ENCODE peak calls at places on chromosomes 6 and 20, in eight cellular contexts. P is astrocyte of the spinal cord, A is IMR-90, U is astrocyte of the cerebellum, S is esophagus squamous epithelium, Z is AG04449, F is HL-60, I is fibroblast of lung. X is an unnamed sample.

GRCh38 chr6:161355731-161356130 is 81.9 kb upstream of the AGPAT4 start:
- DNase-seq in U (no peak), A (no peak), I (no peak), Z (no peak), S (no peak), P (no peak), F (no peak), X (no peak)

GRCh38 chr20:23631226-23631822 is 6.4 kb downstream of the CST3 start:
- DNase-seq in A (no peak), Z (no peak), S (no peak), U (no peak), F (no peak), P (no peak), I (no peak), X (no peak)

GRCh38 chr6:18126116-18126515 is 3.6 kb upstream of the NHLRC1 start:
- DNase-seq in F (no peak), U (no peak), S (no peak), I (peak), P (no peak), Z (no peak), A (no peak), X (no peak)

GRCh38 chr6:113102761-113103160 is 754.4 kb upstream of the MARCKS start:
- DNase-seq in Z (no peak), I (peak), S (no peak), P (peak), F (no peak), A (peak), U (no peak), X (no peak)

GRCh38 chr6:36848658-36849441 is 9.6 kb upstream of the CPNE5 start:
- DNase-seq in P (no peak), F (peak), Z (no peak), S (no peak), I (no peak), U (no peak), A (no peak), X (no peak)

GRCh38 chr6:33384581-33385020 is 7.0 kb upstream of the KIFC1 start:
- DNase-seq in F (no peak), P (peak), Z (peak), U (peak), S (no peak), A (peak), I (peak), X (no peak)

GRCh38 chr20:44188752-44189151 is 1.8 kb upstream of the JPH2 start:
- DNase-seq in S (no peak), A (no peak), Z (no peak), I (no peak), U (no peak), F (peak), P (no peak), X (no peak)

GRCh38 chr6:55916188-55916587 is 40.8 kb upstream of the BMP5 start:
- DNase-seq in P (peak), F (no peak), A (peak), U (peak), S (no peak), I (peak), Z (no peak), X (no peak)

GRCh38 chr6:30748851-30749540 is 4.6 kb upstream of the IER3 start:
- DNase-seq in U (no peak), P (no peak), Z (no peak), F (no peak), S (no peak), I (no peak), A (peak), X (no peak)

GRCh38 chr6:105258816-105259215 is 79.0 kb upstream of the POPDC3 start:
- DNase-seq in A (no peak), I (no peak), S (no peak), P (no peak), U (no peak), F (no peak), Z (no peak), X (no peak)

GRCh38 chr20:12762725-12763124 is 246.0 kb upstream of the SPTLC3 start:
- DNase-seq in Z (no peak), F (no peak), S (no peak), A (no peak), P (no peak), I (no peak), U (no peak), X (no peak)

GRCh38 chr20:32966382-32966781 is 37.9 kb downstream of the SUN5 start:
- DNase-seq in A (no peak), P (no peak), S (no peak), Z (no peak), I (no peak), U (no peak), F (no peak), X (no peak)

GRCh38 chr20:24160563-24161355 is 172.2 kb upstream of the GGTLC1 start:
- DNase-seq in A (peak), Z (peak), P (peak), U (peak), S (no peak), F (peak), I (peak), X (peak)

GRCh38 chr20:58065508-58066361 is 162.7 kb downstream of the ANKRD60 start:
- DNase-seq in Z (no peak), S (no peak), U (peak), A (no peak), P (peak), F (no peak), I (no peak), X (no peak)

GRCh38 chr6:123965894-123966293 is 162.2 kb downstream of the NKAIN2 start:
- DNase-seq in I (peak), A (peak), P (peak), U (peak), F (no peak), S (no peak), Z (no peak), X (no peak)

GRCh38 chr6:134060491-134061106 is 8.2 kb upstream of the SLC2A12 start:
- DNase-seq in F (no peak), P (peak), Z (no peak), I (peak), U (peak), A (peak), S (no peak), X (peak)

GRCh38 chr6:37668251-37668650 is 29.4 kb downstream of the MDGA1 start:
- DNase-seq in I (no peak), F (no peak), A (no peak), Z (no peak), U (no peak), S (no peak), P (no peak), X (no peak)

GRCh38 chr20:32985596-32985995 is 18.6 kb downstream of the SUN5 start:
- DNase-seq in A (no peak), I (no peak), F (no peak), U (no peak), S (no peak), P (no peak), Z (no peak), X (no peak)

GRCh38 chr6:35757461-35758123 is 18.8 kb upstream of the CLPSL2 start:
- DNase-seq in Z (no peak), P (peak), I (peak), U (peak), A (peak), S (no peak), F (peak), X (no peak)

GRCh38 chr6:154509421-154510143 is 903 bp downstream of the CNKSR3 start:
- DNase-seq in P (peak), S (no peak), U (no peak), F (peak), I (peak), Z (no peak), A (no peak), X (no peak)

GRCh38 chr20:63768591-63769515 is 29.3 kb downstream of the SLC2A4RG start:
- DNase-seq in Z (no peak), F (no peak), I (no peak), A (no peak), S (no peak), P (no peak), U (no peak), X (no peak)

GRCh38 chr6:13787146-13787545 is 27.2 kb downstream of the MCUR1 start:
- DNase-seq in F (no peak), S (no peak), I (no peak), A (peak), Z (no peak), P (peak), U (peak), X (no peak)

GRCh38 chr6:157552171-157552747 is 171.3 kb downstream of the ZDHHC14 start:
- DNase-seq in S (no peak), Z (no peak), P (no peak), U (no peak), A (no peak), I (no peak), F (no peak), X (no peak)

GRCh38 chr20:62069741-62070216 is 4.1 kb upstream of the TAF4 start:
- DNase-seq in P (peak), Z (peak), U (no peak), A (peak), I (peak), S (no peak), F (no peak), X (peak)

GRCh38 chr6:70884074-70884983 is 72.5 kb downstream of the B3GAT2 start:
- DNase-seq in F (peak), P (peak), A (peak), U (peak), S (no peak), I (peak), Z (no peak), X (no peak)

GRCh38 chr6:70889270-70889669 is 67.6 kb downstream of the B3GAT2 start:
- DNase-seq in P (no peak), U (no peak), F (no peak), Z (no peak), S (no peak), I (no peak), A (no peak), X (no peak)

DNA sequence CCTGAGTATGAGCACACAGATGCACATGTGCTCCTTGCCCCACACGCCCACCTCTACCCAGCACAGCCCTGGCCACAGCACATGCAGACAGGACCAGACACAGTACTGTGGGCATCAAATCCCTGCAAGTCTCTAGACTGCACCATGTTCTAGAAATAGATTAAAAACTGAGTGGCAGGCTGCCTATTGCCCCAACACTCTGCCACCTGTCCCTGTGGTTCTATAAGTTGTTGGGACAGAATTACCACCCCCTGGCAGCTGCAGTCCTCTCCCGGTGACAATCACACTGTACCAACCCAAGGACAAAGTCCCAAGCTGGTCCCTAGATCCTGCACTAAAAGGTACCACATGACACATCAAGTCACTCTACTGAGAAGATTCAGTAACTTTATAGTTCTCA is 70.2 kb downstream of the B3GAT2 start:
- DNase-seq in S (no peak), A (no peak), U (no peak), Z (no peak), I (no peak), F (no peak), P (no peak), X (no peak)
- H3K4me3 ChIP-seq in S (no peak), A (no peak), U (no peak), Z (no peak), I (no peak), F (no peak), P (no peak), X (no peak)

GRCh38 chr6:42104095-42104806 is 38.2 kb downstream of the C6orf132 start:
- DNase-seq in F (peak), P (peak), U (no peak), A (no peak), I (peak), Z (no peak), S (no peak), X (no peak)
- TF ChIP-seq CTCF in F (peak), P (peak), U (peak), A (no peak), I (peak), Z (peak), S (peak), X (peak)

GRCh38 chr6:101393291-101394251 is at the start of gene GRIK2:
- DNase-seq in S (no peak), P (peak), I (no peak), A (peak), U (no peak), F (no peak), Z (no peak), X (no peak)
- H3K4me3 ChIP-seq in S (peak), P (peak), I (peak), A (peak), U (peak), F (peak), Z (peak), X (peak)

GRCh38 chr6:121319603-121320002 is 14.7 kb downstream of the TBC1D32 start:
- DNase-seq in A (no peak), S (no peak), I (no peak), F (no peak), U (no peak), Z (no peak), P (no peak), X (no peak)

GRCh38 chr6:121321282-121321681 is 13.0 kb downstream of the TBC1D32 start:
- DNase-seq in P (no peak), Z (no peak), A (no peak), U (no peak), I (no peak), S (no peak), F (no peak), X (no peak)

GRCh38 chr6:121314407-121315112 is 19.7 kb downstream of the TBC1D32 start:
- DNase-seq in P (no peak), F (no peak), Z (no peak), I (no peak), S (no peak), U (no peak), A (no peak), X (no peak)

DNA sequence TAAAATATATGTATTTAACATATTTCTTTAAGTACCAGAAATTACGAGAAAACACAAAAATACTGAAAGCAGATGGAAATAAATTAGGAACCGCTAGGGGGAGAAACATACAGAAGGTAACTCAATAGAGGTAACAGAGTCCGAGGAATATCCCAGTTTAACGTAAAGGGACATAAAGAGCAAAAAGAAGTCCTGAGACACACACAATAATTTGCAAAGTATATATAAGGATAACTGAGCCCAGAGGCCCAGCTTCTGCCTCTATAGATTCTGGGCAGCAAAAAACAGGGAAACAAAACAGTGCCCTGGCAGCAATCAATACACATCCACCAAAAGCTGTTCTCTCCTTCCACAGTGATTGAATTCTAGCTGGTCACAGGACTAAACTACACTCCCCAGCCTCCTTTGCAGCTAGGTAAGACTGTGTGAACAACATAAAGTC is 15.1 kb downstream of the TBC1D32 start:
- DNase-seq in F (no peak), P (peak), U (no peak), Z (no peak), I (no peak), S (no peak), A (peak), X (no peak)
- TF ChIP-seq CTCF in F (no peak), P (peak), U (peak), Z (peak), I (peak), S (no peak), A (peak), X (peak)

GRCh38 chr6:24933868-24934401 is 1.8 kb downstream of the RIPOR2 start:
- DNase-seq in U (no peak), I (no peak), S (no peak), P (no peak), Z (no peak), A (no peak), F (no peak), X (no peak)

GRCh38 chr6:24935323-24935722 is 437 bp downstream of the RIPOR2 start:
- DNase-seq in A (peak), F (no peak), S (no peak), Z (no peak), I (no peak), P (no peak), U (no peak), X (no peak)

GRCh38 chr6:24936641-24937317 is 1.0 kb upstream of the RIPOR2 start:
- DNase-seq in I (no peak), Z (no peak), A (peak), P (no peak), U (no peak), F (no peak), S (no peak), X (no peak)

GRCh38 chr6:24933266-24933665 is 2.5 kb downstream of the RIPOR2 start:
- DNase-seq in S (no peak), F (no peak), I (no peak), Z (no peak), A (no peak), P (no peak), U (no peak), X (no peak)

DNA sequence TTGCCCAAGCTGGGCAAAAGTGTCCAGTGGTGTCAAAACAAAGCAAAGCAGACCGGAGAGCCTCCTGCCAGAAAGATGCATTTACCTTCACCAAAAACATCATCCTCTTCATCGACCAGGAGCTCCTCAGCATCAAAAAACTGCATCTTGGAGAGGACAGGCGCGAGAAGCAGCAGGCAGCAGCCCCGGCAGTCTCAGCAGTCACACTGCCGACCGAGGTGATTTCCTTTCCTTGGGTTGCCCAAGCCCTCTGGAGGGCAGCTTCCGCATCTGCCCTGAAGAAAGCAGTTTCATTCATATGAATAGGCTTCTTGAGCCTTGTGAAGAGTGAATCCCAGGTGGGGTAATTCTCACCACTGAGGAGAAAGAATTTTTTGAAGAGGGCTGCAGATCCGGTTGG is at the start of gene RIPOR2:
- DNase-seq in Z (no peak), P (no peak), U (no peak), S (peak), F (peak), I (no peak), A (no peak), X (no peak)
- H3K4me3 ChIP-seq in Z (no peak), P (no peak), U (no peak), S (no peak), F (no peak), I (no peak), A (no peak), X (no peak)

GRCh38 chr20:37096415-37097039 is 730 bp upstream of the RBL1 start:
- DNase-seq in P (no peak), I (no peak), Z (no peak), A (no peak), S (no peak), U (no peak), F (no peak), X (no peak)

GRCh38 chr20:37095108-37095608 is 639 bp downstream of the RBL1 start:
- DNase-seq in P (no peak), Z (no peak), A (no peak), I (peak), S (no peak), U (no peak), F (peak), X (no peak)

GRCh38 chr20:37090357-37090871 is 5.4 kb downstream of the RBL1 start:
- DNase-seq in Z (no peak), U (no peak), F (no peak), A (no peak), S (no peak), P (no peak), I (no peak), X (no peak)

DNA sequence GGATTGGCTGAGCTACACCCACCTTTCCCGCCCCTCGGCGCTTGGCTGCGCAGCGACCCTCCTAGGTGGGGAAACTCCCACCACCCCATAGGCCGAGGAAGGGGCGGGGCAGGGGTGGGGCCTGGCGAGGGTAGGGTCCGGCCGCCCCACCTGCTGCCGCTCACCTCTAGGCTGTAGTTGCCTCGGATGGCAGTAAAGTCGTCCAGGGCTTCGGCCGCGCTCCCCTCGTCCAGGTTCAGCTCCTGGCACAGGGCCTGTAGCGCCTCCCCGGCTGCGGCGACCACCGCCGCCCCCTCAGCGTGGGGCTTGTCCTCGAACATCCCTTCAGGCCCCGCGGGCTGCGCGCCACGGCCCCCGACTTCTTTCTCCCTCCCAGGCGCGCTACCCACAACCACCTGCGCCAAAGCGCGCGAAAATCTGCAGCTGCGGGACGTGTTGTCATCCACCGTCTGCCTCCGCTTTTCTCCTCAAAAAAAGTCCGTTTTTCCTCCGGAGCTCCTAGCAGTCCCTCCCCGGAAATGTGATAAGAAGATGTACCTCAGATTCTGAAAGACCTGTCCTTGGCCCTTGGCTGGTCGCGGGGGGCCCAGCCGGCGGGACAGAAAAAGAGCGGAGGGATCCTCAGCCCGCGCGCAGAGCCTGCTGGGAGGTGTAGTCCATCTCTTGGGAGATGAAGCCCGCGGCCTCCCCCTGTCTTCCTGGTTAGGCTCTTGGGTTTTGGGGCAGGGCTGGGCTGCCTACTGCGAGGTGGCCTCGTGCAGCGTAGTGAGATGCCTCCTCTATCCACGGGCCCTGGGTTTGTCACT is at the start of gene RBL1:
- DNase-seq in I (peak), U (peak), A (peak), P (peak), S (peak), F (peak), Z (peak), X (no peak)
- TF ChIP-seq CTCF in I (peak), U (peak), A (peak), P (peak), S (peak), F (no peak), Z (peak), X (peak)

DNA sequence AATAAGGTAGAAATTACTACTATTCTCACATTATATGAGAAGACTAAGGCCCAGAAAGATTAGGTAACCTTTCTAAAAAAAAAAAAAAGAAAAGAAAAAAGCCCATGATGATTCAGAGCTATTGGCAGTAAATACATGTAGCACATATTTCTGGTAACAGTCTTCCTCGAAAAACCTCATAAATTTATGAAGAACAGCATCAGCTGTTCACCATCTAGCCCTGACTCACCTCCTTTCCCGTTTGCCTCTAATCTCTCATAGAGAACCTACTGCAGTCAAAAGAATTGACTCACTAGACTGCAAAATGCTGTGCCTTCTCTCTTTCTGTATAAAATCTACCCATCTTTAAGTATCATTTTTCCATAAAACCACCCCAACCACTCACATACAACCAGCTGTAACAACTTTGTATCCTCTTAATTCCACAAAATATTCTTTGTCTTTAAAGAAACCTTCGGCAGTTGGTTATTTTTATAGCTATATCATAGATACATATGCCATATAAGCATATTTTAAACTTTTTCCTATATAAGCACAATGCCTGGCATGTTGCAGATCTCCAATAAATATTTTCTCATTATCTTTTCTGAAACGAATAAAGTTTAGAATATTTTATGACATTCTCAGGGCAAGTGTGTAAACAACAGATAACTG is 152.7 kb upstream of the ENPP5 start:
- DNase-seq in A (peak), Z (peak), P (peak), F (no peak), U (peak), S (no peak), I (peak), X (peak)
- H3K4me3 ChIP-seq in A (no peak), Z (no peak), P (no peak), F (no peak), U (no peak), S (no peak), I (no peak), X (no peak)

GRCh38 chr20:40535816-40536215 is 153.2 kb downstream of the MAFB start:
- DNase-seq in U (no peak), F (no peak), Z (no peak), I (no peak), S (no peak), A (no peak), P (no peak), X (peak)

GRCh38 chr20:40536866-40537265 is 152.2 kb downstream of the MAFB start:
- DNase-seq in S (no peak), F (no peak), I (no peak), P (no peak), A (no peak), U (no peak), Z (no peak), X (no peak)

GRCh38 chr20:40532103-40532502 is 156.9 kb downstream of the MAFB start:
- DNase-seq in Z (no peak), A (no peak), P (no peak), F (peak), U (no peak), I (peak), S (no peak), X (no peak)
- TF ChIP-seq CTCF in Z (no peak), A (no peak), P (peak), F (peak), U (peak), I (peak), S (no peak), X (peak)